ENCODE peak calls at places on chromosomes 6 and 20, in six cellular contexts. One of them, this sample, is unnamed. For H3K4me1, the result is how much of the 10 kb centered on the place peaks cover.

GRCh38 chr6:26032387-26033131 is 54.7 kb upstream of the HFE start:
- DNase-seq in mammary epithelial cell: peak
- DNase-seq in IMR-90: peak
- DNase-seq in HepG2: no peak
- DNase-seq in MM.1S: peak
- DNase-seq in mesenchymal stem cell: peak
- DNase-seq in this sample: peak

GRCh38 chr20:1317545-1318255 is 11.2 kb downstream of the SDCBP2 start:
- DNase-seq in mammary epithelial cell: no peak
- DNase-seq in IMR-90: no peak
- DNase-seq in HepG2: no peak
- DNase-seq in MM.1S: peak
- DNase-seq in mesenchymal stem cell: no peak
- DNase-seq in this sample: peak

GRCh38 chr6:168216741-168217140 is 102.8 kb downstream of the DACT2 start:
- DNase-seq in mammary epithelial cell: no peak
- DNase-seq in IMR-90: no peak
- DNase-seq in HepG2: no peak
- DNase-seq in MM.1S: no peak
- DNase-seq in mesenchymal stem cell: no peak
- DNase-seq in this sample: no peak

GRCh38 chr20:44615169-44615791 is 32.9 kb downstream of the PKIG start:
- DNase-seq in mammary epithelial cell: no peak
- DNase-seq in IMR-90: peak
- DNase-seq in HepG2: no peak
- DNase-seq in MM.1S: no peak
- DNase-seq in mesenchymal stem cell: no peak
- DNase-seq in this sample: no peak

GRCh38 chr6:110856296-110856695 is 18.3 kb upstream of the AMD1 start:
- DNase-seq in mammary epithelial cell: no peak
- DNase-seq in IMR-90: no peak
- DNase-seq in HepG2: no peak
- DNase-seq in MM.1S: no peak
- DNase-seq in mesenchymal stem cell: no peak
- DNase-seq in this sample: no peak

GRCh38 chr6:41519305-41519747 is 26.9 kb upstream of the FOXP4 start:
- DNase-seq in mammary epithelial cell: no peak
- DNase-seq in IMR-90: no peak
- DNase-seq in HepG2: peak
- DNase-seq in MM.1S: no peak
- DNase-seq in mesenchymal stem cell: no peak
- DNase-seq in this sample: no peak

GRCh38 chr6:16947461-16948159 is 154.2 kb upstream of the STMND1 start:
- DNase-seq in mammary epithelial cell: peak
- DNase-seq in IMR-90: peak
- DNase-seq in HepG2: peak
- DNase-seq in MM.1S: no peak
- DNase-seq in mesenchymal stem cell: peak
- DNase-seq in this sample: peak

GRCh38 chr6:27495386-27496135 is 22.7 kb upstream of the ZNF184 start:
- DNase-seq in mammary epithelial cell: peak
- DNase-seq in IMR-90: peak
- DNase-seq in HepG2: peak
- DNase-seq in MM.1S: no peak
- DNase-seq in mesenchymal stem cell: peak
- DNase-seq in this sample: peak

GRCh38 chr20:20820104-20820503 is 107.7 kb upstream of the RALGAPA2 start:
- DNase-seq in mammary epithelial cell: no peak
- DNase-seq in IMR-90: no peak
- DNase-seq in HepG2: peak
- DNase-seq in MM.1S: no peak
- DNase-seq in mesenchymal stem cell: no peak
- DNase-seq in this sample: no peak

GRCh38 chr20:37247547-37247946 is 14.1 kb downstream of the GHRH start:
- DNase-seq in mammary epithelial cell: no peak
- DNase-seq in IMR-90: no peak
- DNase-seq in HepG2: peak
- DNase-seq in MM.1S: no peak
- DNase-seq in mesenchymal stem cell: no peak
- DNase-seq in this sample: no peak

GRCh38 chr20:58906894-58907293 is 54.4 kb downstream of the GNAS start:
- DNase-seq in mammary epithelial cell: peak
- DNase-seq in IMR-90: peak
- DNase-seq in HepG2: no peak
- DNase-seq in MM.1S: peak
- DNase-seq in mesenchymal stem cell: peak
- DNase-seq in this sample: peak

GRCh38 chr6:16129623-16130243 is 847 bp downstream of the MYLIP start:
- DNase-seq in mammary epithelial cell: peak
- DNase-seq in IMR-90: peak
- DNase-seq in HepG2: no peak
- DNase-seq in MM.1S: peak
- DNase-seq in mesenchymal stem cell: no peak
- DNase-seq in this sample: peak

GRCh38 chr20:56166781-56167465 is 81.6 kb upstream of the MC3R start:
- DNase-seq in mammary epithelial cell: no peak
- DNase-seq in IMR-90: no peak
- DNase-seq in HepG2: no peak
- DNase-seq in MM.1S: no peak
- DNase-seq in mesenchymal stem cell: no peak
- DNase-seq in this sample: no peak

GRCh38 chr20:11195169-11195568 is 521.4 kb upstream of the JAG1 start:
- DNase-seq in mammary epithelial cell: no peak
- DNase-seq in IMR-90: no peak
- DNase-seq in HepG2: no peak
- DNase-seq in MM.1S: no peak
- DNase-seq in mesenchymal stem cell: no peak
- DNase-seq in this sample: no peak

GRCh38 chr6:148203970-148204369 is 138.7 kb upstream of the SASH1 start:
- DNase-seq in mammary epithelial cell: no peak
- DNase-seq in IMR-90: peak
- DNase-seq in HepG2: no peak
- DNase-seq in MM.1S: peak
- DNase-seq in mesenchymal stem cell: peak
- DNase-seq in this sample: peak

GRCh38 chr20:39691151-39691862 is 729.2 kb downstream of the DHX35 start:
- DNase-seq in mammary epithelial cell: no peak
- DNase-seq in IMR-90: no peak
- DNase-seq in HepG2: no peak
- DNase-seq in MM.1S: no peak
- DNase-seq in mesenchymal stem cell: no peak
- DNase-seq in this sample: no peak

GRCh38 chr20:64081620-64081964 is 1.7 kb downstream of the OPRL1 start:
- DNase-seq in mammary epithelial cell: no peak
- DNase-seq in IMR-90: no peak
- DNase-seq in HepG2: no peak
- DNase-seq in MM.1S: no peak
- DNase-seq in mesenchymal stem cell: no peak
- DNase-seq in this sample: no peak

GRCh38 chr20:64082821-64083379 is 1.3 kb downstream of the LKAAEAR1 start:
- DNase-seq in mammary epithelial cell: no peak
- DNase-seq in IMR-90: no peak
- DNase-seq in HepG2: no peak
- DNase-seq in MM.1S: no peak
- DNase-seq in mesenchymal stem cell: no peak
- DNase-seq in this sample: no peak

GRCh38 chr20:64084209-64085152 is at the start of gene LKAAEAR1:
- DNase-seq in mammary epithelial cell: no peak
- DNase-seq in IMR-90: no peak
- DNase-seq in HepG2: no peak
- DNase-seq in MM.1S: no peak
- DNase-seq in mesenchymal stem cell: no peak
- DNase-seq in this sample: no peak

GRCh38 chr20:64082126-64082638 is 2.0 kb downstream of the LKAAEAR1 start:
- DNase-seq in mammary epithelial cell: no peak
- DNase-seq in IMR-90: no peak
- DNase-seq in HepG2: peak
- DNase-seq in MM.1S: no peak
- DNase-seq in mesenchymal stem cell: no peak
- DNase-seq in this sample: no peak

GRCh38 chr20:64083380-64084208 is 604 bp downstream of the LKAAEAR1 start:
- DNase-seq in mammary epithelial cell: peak
- DNase-seq in IMR-90: peak
- DNase-seq in HepG2: peak
- DNase-seq in MM.1S: peak
- DNase-seq in mesenchymal stem cell: peak
- DNase-seq in this sample: peak
- H3K9ac ChIP-seq in mammary epithelial cell: no peak
- H3K9ac ChIP-seq in IMR-90: no peak
- H3K9ac ChIP-seq in HepG2: no peak
- H3K9ac ChIP-seq in MM.1S: no peak
- H3K9ac ChIP-seq in mesenchymal stem cell: no peak
- H3K9ac ChIP-seq in this sample: no peak

DNA sequence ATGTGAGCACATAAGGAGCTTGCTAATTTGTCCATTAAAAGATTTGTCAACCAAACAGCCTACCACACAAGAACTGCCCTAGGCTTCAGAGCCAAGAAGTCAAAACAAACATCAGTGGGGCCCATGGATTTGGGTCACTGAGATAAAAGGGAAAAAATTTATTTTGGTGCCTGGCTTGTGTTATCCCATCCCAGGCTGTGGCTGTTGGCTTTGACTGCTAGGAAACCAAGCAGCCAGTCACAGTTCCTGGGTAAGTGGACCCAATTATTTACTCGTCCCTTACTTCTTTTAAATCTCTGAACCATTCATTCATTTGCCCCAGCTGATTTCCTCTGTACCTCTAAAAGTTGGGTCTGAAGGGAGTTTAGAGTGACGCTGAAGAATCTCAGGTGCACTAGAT is 41.3 kb downstream of the EDN1 start:
- DNase-seq in mammary epithelial cell: no peak
- DNase-seq in IMR-90: no peak
- DNase-seq in HepG2: peak
- DNase-seq in MM.1S: no peak
- DNase-seq in mesenchymal stem cell: no peak
- DNase-seq in this sample: no peak
- H3K4me1 ChIP-seq in mammary epithelial cell: under half
- H3K4me1 ChIP-seq in IMR-90: under half
- H3K4me1 ChIP-seq in HepG2: half or more
- H3K4me1 ChIP-seq in MM.1S: under half
- H3K4me1 ChIP-seq in mesenchymal stem cell: under half
- H3K4me1 ChIP-seq in this sample: under half

DNA sequence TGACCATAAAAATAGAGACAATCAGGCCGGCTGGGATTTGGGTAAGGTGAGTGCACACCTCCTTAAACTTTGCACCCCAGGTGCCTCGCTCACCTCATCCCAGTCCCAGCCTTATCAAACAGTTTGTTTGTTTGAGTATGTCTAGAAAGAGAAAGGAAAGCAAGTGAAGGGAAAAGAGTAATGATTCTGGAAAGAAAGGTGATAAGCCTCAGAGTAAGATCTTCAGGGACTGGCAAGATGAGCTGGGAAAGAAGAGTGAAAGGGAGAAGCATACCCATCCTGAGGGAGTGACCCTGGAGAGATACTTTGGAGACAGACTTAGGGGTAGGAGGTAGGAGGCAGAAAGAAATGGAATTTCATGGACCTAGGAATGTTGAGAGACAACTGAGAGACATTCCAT is 1.7 kb downstream of the TAP2 start:
- DNase-seq in mammary epithelial cell: no peak
- DNase-seq in IMR-90: no peak
- DNase-seq in HepG2: no peak
- DNase-seq in MM.1S: no peak
- DNase-seq in mesenchymal stem cell: no peak
- DNase-seq in this sample: no peak
- H3K9ac ChIP-seq in mammary epithelial cell: no peak
- H3K9ac ChIP-seq in IMR-90: no peak
- H3K9ac ChIP-seq in HepG2: no peak
- H3K9ac ChIP-seq in MM.1S: peak
- H3K9ac ChIP-seq in mesenchymal stem cell: no peak
- H3K9ac ChIP-seq in this sample: no peak

GRCh38 chr6:33914519-33915120 is 110.8 kb upstream of the MLN start:
- DNase-seq in mammary epithelial cell: no peak
- DNase-seq in IMR-90: no peak
- DNase-seq in HepG2: no peak
- DNase-seq in MM.1S: no peak
- DNase-seq in mesenchymal stem cell: no peak
- DNase-seq in this sample: no peak

GRCh38 chr6:33909737-33910136 is 105.9 kb upstream of the MLN start:
- DNase-seq in mammary epithelial cell: no peak
- DNase-seq in IMR-90: no peak
- DNase-seq in HepG2: no peak
- DNase-seq in MM.1S: no peak
- DNase-seq in mesenchymal stem cell: no peak
- DNase-seq in this sample: no peak

GRCh38 chr6:33908025-33908424 is 104.2 kb upstream of the MLN start:
- DNase-seq in mammary epithelial cell: no peak
- DNase-seq in IMR-90: no peak
- DNase-seq in HepG2: peak
- DNase-seq in MM.1S: no peak
- DNase-seq in mesenchymal stem cell: no peak
- DNase-seq in this sample: no peak

GRCh38 chr6:33912177-33912576 is 108.4 kb upstream of the MLN start:
- DNase-seq in mammary epithelial cell: no peak
- DNase-seq in IMR-90: no peak
- DNase-seq in HepG2: no peak
- DNase-seq in MM.1S: no peak
- DNase-seq in mesenchymal stem cell: no peak
- DNase-seq in this sample: no peak

GRCh38 chr6:33911488-33911887 is 107.7 kb upstream of the MLN start:
- DNase-seq in mammary epithelial cell: no peak
- DNase-seq in IMR-90: no peak
- DNase-seq in HepG2: no peak
- DNase-seq in MM.1S: no peak
- DNase-seq in mesenchymal stem cell: no peak
- DNase-seq in this sample: no peak
- H3K4me1 ChIP-seq in mammary epithelial cell: under half
- H3K4me1 ChIP-seq in IMR-90: under half
- H3K4me1 ChIP-seq in HepG2: under half
- H3K4me1 ChIP-seq in MM.1S: under half
- H3K4me1 ChIP-seq in mesenchymal stem cell: under half
- H3K4me1 ChIP-seq in this sample: under half

GRCh38 chr6:84768442-84769174 is 4.2 kb upstream of the TBX18 start:
- DNase-seq in mammary epithelial cell: peak
- DNase-seq in IMR-90: no peak
- DNase-seq in HepG2: no peak
- DNase-seq in MM.1S: no peak
- DNase-seq in mesenchymal stem cell: peak
- DNase-seq in this sample: no peak
- H3K9ac ChIP-seq in mammary epithelial cell: no peak
- H3K9ac ChIP-seq in IMR-90: no peak
- H3K9ac ChIP-seq in HepG2: no peak
- H3K9ac ChIP-seq in MM.1S: no peak
- H3K9ac ChIP-seq in mesenchymal stem cell: peak
- H3K9ac ChIP-seq in this sample: no peak

GRCh38 chr6:50714487-50715379 is 1.4 kb downstream of the TFAP2D start:
- DNase-seq in mammary epithelial cell: no peak
- DNase-seq in IMR-90: no peak
- DNase-seq in HepG2: no peak
- DNase-seq in MM.1S: no peak
- DNase-seq in mesenchymal stem cell: no peak
- DNase-seq in this sample: no peak

GRCh38 chr6:50713226-50713625 is at the start of gene TFAP2D:
- DNase-seq in mammary epithelial cell: no peak
- DNase-seq in IMR-90: no peak
- DNase-seq in HepG2: no peak
- DNase-seq in MM.1S: no peak
- DNase-seq in mesenchymal stem cell: no peak
- DNase-seq in this sample: no peak

GRCh38 chr6:50711686-50712085 is 1.6 kb upstream of the TFAP2D start:
- DNase-seq in mammary epithelial cell: no peak
- DNase-seq in IMR-90: no peak
- DNase-seq in HepG2: no peak
- DNase-seq in MM.1S: no peak
- DNase-seq in mesenchymal stem cell: no peak
- DNase-seq in this sample: no peak

GRCh38 chr6:50712291-50712690 is 1.0 kb upstream of the TFAP2D start:
- DNase-seq in mammary epithelial cell: no peak
- DNase-seq in IMR-90: no peak
- DNase-seq in HepG2: no peak
- DNase-seq in MM.1S: no peak
- DNase-seq in mesenchymal stem cell: no peak
- DNase-seq in this sample: no peak

GRCh38 chr6:50713977-50714486 is 706 bp downstream of the TFAP2D start:
- DNase-seq in mammary epithelial cell: no peak
- DNase-seq in IMR-90: no peak
- DNase-seq in HepG2: no peak
- DNase-seq in MM.1S: no peak
- DNase-seq in mesenchymal stem cell: no peak
- DNase-seq in this sample: no peak
- H3K4me1 ChIP-seq in mammary epithelial cell: under half
- H3K4me1 ChIP-seq in IMR-90: under half
- H3K4me1 ChIP-seq in HepG2: under half
- H3K4me1 ChIP-seq in MM.1S: under half
- H3K4me1 ChIP-seq in mesenchymal stem cell: under half
- H3K4me1 ChIP-seq in this sample: under half

This sample was measured in fibroblast of lung.